ENCODE peak calls at places on chromosomes 1 and 21, in four cellular contexts. F is H54; W is activated CD8-positive, alpha-beta memory T cell treated with anti-CD3 and anti-CD28 coated beads for 48 hours; K is coronary artery. H is an unnamed sample.

GRCh38 chr1:3127738-3128137 is 58.7 kb downstream of the PRDM16 start:
- DNase-seq in F (no peak), W (no peak), K (peak; percentile 83), H (no peak)

GRCh38 chr21:26405735-26406361 is 167.2 kb downstream of the CYYR1 start:
- DNase-seq in F (peak; percentile 74), W (no peak), K (no peak), H (no peak)

GRCh38 chr1:234605983-234606730 is 3.8 kb downstream of the IRF2BP2 start:
- DNase-seq in F (no peak), W (no peak), K (no peak), H (no peak)

GRCh38 chr1:15584489-15585363 is at the start of gene AGMAT:
- DNase-seq in F (no peak), W (peak; percentile 47), K (no peak), H (no peak)

GRCh38 chr1:185825556-185825955 is 91.4 kb downstream of the HMCN1 start:
- DNase-seq in F (no peak), W (no peak), K (no peak), H (no peak)

GRCh38 chr1:108828074-108828961 is 28.6 kb downstream of the AKNAD1 start:
- DNase-seq in F (peak; percentile 41), W (no peak), K (peak; percentile 86), H (no peak)

GRCh38 chr1:24491577-24492360 is 10.9 kb upstream of the RCAN3 start:
- DNase-seq in F (no peak), W (no peak), K (no peak), H (no peak)

GRCh38 chr1:210496063-210496462 is 167.4 kb downstream of the HHAT start:
- DNase-seq in F (peak; percentile 40), W (no peak), K (no peak), H (no peak)

GRCh38 chr1:109213345-109213823 is 334 bp upstream of the SARS1 start:
- DNase-seq in F (no peak), W (no peak), K (no peak), H (no peak)

GRCh38 chr1:105485207-105485606 is 1571.3 kb upstream of the PRMT6 start:
- DNase-seq in F (peak; percentile 10), W (no peak), K (no peak), H (no peak)

GRCh38 chr1:33379631-33380354 is 51.1 kb downstream of the PHC2 start:
- DNase-seq in F (no peak), W (no peak), K (no peak), H (no peak)

GRCh38 chr1:2143814-2144500 is 50.6 kb downstream of the FAAP20 start:
- DNase-seq in F (no peak), W (no peak), K (no peak), H (no peak)

GRCh38 chr1:98264727-98265126 is 343.9 kb upstream of the DPYD start:
- DNase-seq in F (no peak), W (no peak), K (no peak), H (no peak)

GRCh38 chr21:14457762-14458161 is 74.8 kb upstream of the HSPA13 start:
- DNase-seq in F (no peak), W (no peak), K (no peak), H (no peak)

GRCh38 chr1:93000751-93001175 is 39.5 kb upstream of the DIPK1A start:
- DNase-seq in F (no peak), W (no peak), K (no peak), H (no peak)

GRCh38 chr1:90964444-90965035 is 57.3 kb downstream of the ZNF644 start:
- DNase-seq in F (no peak), W (no peak), K (no peak), H (no peak)

GRCh38 chr21:32794643-32795042 is 23.1 kb upstream of the PAXBP1 start:
- DNase-seq in F (no peak), W (no peak), K (no peak), H (no peak)

GRCh38 chr1:83882906-83883305 is 116.0 kb downstream of the TTLL7 start:
- DNase-seq in F (no peak), W (no peak), K (no peak), H (no peak)

GRCh38 chr1:218430346-218430745 is 85.2 kb downstream of the TGFB2 start:
- DNase-seq in F (no peak), W (no peak), K (no peak), H (no peak)

GRCh38 chr1:94974224-94974623 is 47.3 kb upstream of the CNN3 start:
- DNase-seq in F (no peak), W (no peak), K (no peak), H (no peak)

GRCh38 chr21:28943631-28944030 is 49.0 kb downstream of the LTN1 start:
- DNase-seq in F (no peak), W (no peak), K (no peak), H (no peak)

GRCh38 chr1:67472056-67472455 is 41.9 kb upstream of the SERBP1 start:
- DNase-seq in F (no peak), W (no peak), K (no peak), H (no peak)

GRCh38 chr1:171965802-171966201 is 124.5 kb downstream of the DNM3 start:
- DNase-seq in F (no peak), W (no peak), K (no peak), H (no peak)

GRCh38 chr1:173410794-173411236 is 66.3 kb upstream of the PRDX6 start:
- DNase-seq in F (no peak), W (no peak), K (no peak), H (no peak)

GRCh38 chr1:58622571-58622970 is 45.5 kb upstream of the TACSTD2 start:
- DNase-seq in F (no peak), W (no peak), K (no peak), H (no peak)

GRCh38 chr1:36151845-36152203 is 2.5 kb upstream of the TRAPPC3 start:
- DNase-seq in F (no peak), W (no peak), K (no peak), H (no peak)

GRCh38 chr1:20100632-20101355 is 18.5 kb downstream of the PLA2G2D start:
- DNase-seq in F (peak; percentile 53), W (peak; percentile 6), K (no peak), H (no peak)

GRCh38 chr1:24416666-24417391 is 1.2 kb downstream of the NIPAL3 start:
- DNase-seq in F (peak; percentile 30), W (no peak), K (no peak), H (no peak)

GRCh38 chr1:234525156-234525774 is 46.3 kb upstream of the TARBP1 start:
- DNase-seq in F (no peak), W (no peak), K (no peak), H (no peak)

GRCh38 chr21:38167345-38167744 is 89.4 kb upstream of the KCNJ15 start:
- DNase-seq in F (no peak), W (no peak), K (no peak), H (no peak)